ENCODE peak calls at places on chromosome 15, in ten cellular contexts. V, J, U, Z, K, W, I, E, L and F are unnamed samples.

GRCh38 chr15:70376929-70377691 is 279.4 kb upstream of the TLE3 start:
- DNase-seq in V (no peak), J (no peak), U (peak), Z (no peak), K (no peak), W (no peak), I (peak), E (no peak), L (peak), F (no peak)

GRCh38 chr15:83570756-83571155 is 83.2 kb upstream of the ADAMTSL3 start:
- DNase-seq in V (no peak), J (no peak), U (no peak), Z (no peak), K (no peak), W (no peak), I (no peak), E (no peak), L (no peak), F (no peak)

GRCh38 chr15:100734606-100735005 is 132.2 kb downstream of the ASB7 start:
- DNase-seq in V (no peak), J (no peak), U (no peak), Z (no peak), K (no peak), W (no peak), I (no peak), E (no peak), L (no peak), F (no peak)

GRCh38 chr15:44775923-44776322 is 39.6 kb downstream of the TRIM69 start:
- DNase-seq in V (no peak), J (no peak), U (no peak), Z (no peak), K (no peak), W (no peak), I (no peak), E (peak), L (no peak), F (no peak)

GRCh38 chr15:42020713-42021273 is at the start of gene PLA2G4E:
- DNase-seq in V (peak), J (no peak), U (no peak), Z (no peak), K (no peak), W (no peak), I (no peak), E (no peak), L (no peak), F (no peak)

GRCh38 chr15:100298257-100298656 is 43.5 kb downstream of the ADAMTS17 start:
- DNase-seq in V (no peak), J (no peak), U (no peak), Z (no peak), K (no peak), W (no peak), I (no peak), E (no peak), L (no peak), F (no peak)

GRCh38 chr15:62894322-62895085 is 148.0 kb upstream of the TPM1 start:
- DNase-seq in V (no peak), J (no peak), U (peak), Z (no peak), K (no peak), W (no peak), I (no peak), E (no peak), L (no peak), F (no peak)

GRCh38 chr15:50501815-50502214 is 44.7 kb downstream of the USP50 start:
- DNase-seq in V (no peak), J (no peak), U (no peak), Z (no peak), K (no peak), W (no peak), I (no peak), E (no peak), L (no peak), F (no peak)

GRCh38 chr15:36401586-36401966 is 177.8 kb upstream of the CDIN1 start:
- DNase-seq in V (no peak), J (no peak), U (no peak), Z (no peak), K (no peak), W (no peak), I (no peak), E (no peak), L (no peak), F (no peak)